ENCODE peak calls at places on chromosomes 6 and 20, in seven cellular contexts. D is dorsolateral prefrontal cortex, N is BJ, R is transverse colon, C is H1, M is nephron progenitor cell, E is CD14-positive monocyte. H is an unnamed sample.

GRCh38 chr6:31125586-31126363 is 5.5 kb upstream of the CDSN start:
- DNase-seq in D (no peak), N (no peak), R (no peak), C (no peak), M (no peak), E (no peak), H (no peak)

GRCh38 chr20:51565741-51566140 is 23.2 kb upstream of the NFATC2 start:
- DNase-seq in D (no peak), N (no peak), R (no peak), C (no peak), M (no peak), E (no peak), H (no peak)

GRCh38 chr6:149331043-149331807 is 13.7 kb downstream of the TAB2 start:
- DNase-seq in D (no peak), N (no peak), R (no peak), C (no peak), M (no peak), E (no peak), H (no peak)

GRCh38 chr6:159758031-159759001 is 3.5 kb upstream of the ACAT2 start:
- DNase-seq in D (no peak), N (no peak), R (no peak), C (no peak), M (no peak), E (no peak), H (no peak)

GRCh38 chr20:50034567-50035170 is 51.9 kb downstream of the SNAI1 start:
- DNase-seq in D (no peak), N (no peak), R (no peak), C (no peak), M (no peak), E (no peak), H (no peak)

GRCh38 chr20:25389858-25390537 is 637 bp downstream of the ABHD12 start:
- DNase-seq in D (peak; percentile 67), N (no peak), R (peak; percentile 50), C (no peak), M (peak; percentile 72), E (no peak), H (peak; percentile 52)

GRCh38 chr20:32203556-32204484 is 3.7 kb downstream of the PLAGL2 start:
- DNase-seq in D (no peak), N (no peak), R (peak; percentile 43), C (no peak), M (no peak), E (no peak), H (no peak)

GRCh38 chr6:83615025-83615999 is 93.6 kb downstream of the SNAP91 start:
- DNase-seq in D (no peak), N (no peak), R (no peak), C (no peak), M (no peak), E (no peak), H (no peak)

GRCh38 chr20:49706548-49707517 is 6.8 kb downstream of the B4GALT5 start:
- DNase-seq in D (no peak), N (no peak), R (peak; percentile 48), C (no peak), M (peak; percentile 18), E (no peak), H (no peak)

GRCh38 chr6:120779441-120779840 is 554.8 kb downstream of the TBC1D32 start:
- DNase-seq in D (no peak), N (no peak), R (no peak), C (no peak), M (no peak), E (no peak), H (no peak)

GRCh38 chr6:35935469-35935868 is 14.6 kb upstream of the SRPK1 start:
- DNase-seq in D (no peak), N (no peak), R (no peak), C (no peak), M (no peak), E (no peak), H (no peak)

GRCh38 chr20:49612127-49612738 is 44.3 kb upstream of the PTGIS start:
- DNase-seq in D (peak; percentile 88), N (no peak), R (peak; percentile 32), C (no peak), M (no peak), E (no peak), H (no peak)

GRCh38 chr20:50721881-50722281 is 9.5 kb upstream of the PARD6B start:
- DNase-seq in D (peak; percentile 24), N (no peak), R (no peak), C (no peak), M (no peak), E (no peak), H (no peak)

DNA sequence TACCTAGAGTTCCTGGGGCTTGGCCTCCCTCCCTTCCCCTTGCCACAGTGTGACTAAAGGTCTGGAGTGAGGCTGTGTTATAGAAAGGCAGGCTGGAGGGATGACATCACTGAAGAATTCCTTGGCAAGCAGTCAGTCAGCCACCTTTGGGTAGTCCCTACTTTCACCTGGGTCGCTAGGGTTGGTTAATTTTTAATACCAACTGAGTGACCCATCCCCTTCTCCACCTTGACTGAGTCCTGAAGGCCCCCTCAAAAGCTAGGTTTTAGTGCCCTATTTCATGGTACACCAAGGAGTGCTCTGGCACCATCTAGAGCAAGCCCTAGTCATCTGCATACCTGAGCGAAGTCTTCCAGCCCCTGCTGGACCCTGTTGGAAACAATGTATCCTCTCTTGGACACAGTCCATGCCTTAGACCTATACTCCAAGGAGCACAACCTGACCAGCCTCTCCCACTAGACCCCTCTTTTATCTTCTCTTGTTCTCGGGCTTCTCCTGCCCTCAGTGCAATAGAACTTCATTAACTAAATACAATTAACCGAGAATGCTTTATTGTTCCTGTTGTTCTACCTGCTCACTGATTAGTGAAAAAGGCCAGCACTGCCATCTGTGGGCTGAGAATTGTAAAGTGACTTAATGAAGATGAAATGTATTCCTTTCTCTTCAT is 44.6 kb downstream of the RIN2 start:
- DNase-seq in D (no peak), N (no peak), R (no peak), C (no peak), M (no peak), E (no peak), H (no peak)
- TF ChIP-seq CTCF in D (no peak), N (peak; percentile 21), R (peak; percentile 36), C (peak; percentile 61), M (no peak), E (peak; percentile 25), H (peak; percentile 14)

GRCh38 chr20:13900506-13900905 is 89.9 kb downstream of the SEL1L2 start:
- DNase-seq in D (no peak), N (no peak), R (no peak), C (no peak), M (no peak), E (no peak), H (no peak)

GRCh38 chr20:13898012-13898612 is 92.3 kb downstream of the SEL1L2 start:
- DNase-seq in D (no peak), N (no peak), R (no peak), C (no peak), M (no peak), E (no peak), H (no peak)
- TF ChIP-seq CTCF in D (peak; percentile 11), N (peak; percentile 29), R (no peak), C (peak; percentile 24), M (no peak), E (no peak), H (peak; percentile 54)

GRCh38 chr6:140107216-140107615 is 732.8 kb upstream of the CITED2 start:
- DNase-seq in D (no peak), N (no peak), R (no peak), C (no peak), M (no peak), E (no peak), H (no peak)

GRCh38 chr6:140101367-140101766 is 726.9 kb upstream of the CITED2 start:
- DNase-seq in D (no peak), N (no peak), R (no peak), C (no peak), M (no peak), E (no peak), H (no peak)

GRCh38 chr6:140101818-140102217 is 727.4 kb upstream of the CITED2 start:
- DNase-seq in D (no peak), N (no peak), R (no peak), C (no peak), M (no peak), E (no peak), H (no peak)

GRCh38 chr6:140105857-140106256 is 731.4 kb upstream of the CITED2 start:
- DNase-seq in D (no peak), N (no peak), R (no peak), C (peak; percentile 10), M (peak; percentile 16), E (no peak), H (no peak)
- TF ChIP-seq CTCF in D (no peak), N (peak; percentile 3), R (peak; percentile 23), C (peak; percentile 44), M (peak; percentile 52), E (peak; percentile 34), H (peak; percentile 54)

DNA sequence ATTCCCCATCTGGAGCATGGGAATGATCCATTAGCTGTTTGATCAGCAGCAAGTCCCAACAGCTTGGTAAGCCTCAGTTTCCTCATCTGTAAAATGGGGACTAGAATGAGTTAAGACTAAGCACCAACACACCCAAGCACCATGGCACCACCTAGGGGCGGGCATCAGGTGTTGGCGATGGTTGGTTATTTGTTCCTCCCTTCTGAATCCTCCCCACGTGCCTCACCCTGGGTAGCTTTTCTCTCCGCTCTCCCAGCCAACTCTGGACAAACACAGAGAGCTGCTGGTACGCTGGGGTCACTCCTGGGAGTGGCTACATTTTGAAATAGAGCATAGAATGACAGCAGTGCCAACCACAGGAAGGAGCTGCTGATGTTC is 13.3 kb upstream of the ITPR3 start:
- DNase-seq in D (no peak), N (no peak), R (peak; percentile 68), C (no peak), M (no peak), E (no peak), H (no peak)
- TF ChIP-seq CTCF in D (no peak), N (peak; percentile 9), R (peak; percentile 40), C (peak; percentile 63), M (no peak), E (no peak), H (peak; percentile 8)

DNA sequence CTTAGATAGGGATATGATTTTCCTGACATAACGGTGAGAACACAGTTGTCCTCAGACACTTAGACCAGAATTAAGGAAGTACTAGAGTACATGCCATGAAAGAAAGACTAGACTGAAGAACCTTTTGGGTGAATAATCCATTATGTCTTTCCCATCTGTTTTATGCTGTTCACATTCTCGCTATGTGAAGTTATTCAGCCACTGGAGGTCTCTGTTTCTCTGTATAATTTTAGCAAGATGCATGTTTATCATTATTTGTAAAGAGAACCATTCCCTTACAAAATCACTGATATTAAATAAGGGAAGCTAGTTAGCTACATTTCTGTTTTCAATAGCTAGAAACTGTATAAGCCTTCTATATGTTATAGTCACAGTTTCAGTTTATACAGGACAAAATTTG is 391.9 kb downstream of the CD109 start:
- DNase-seq in D (no peak), N (no peak), R (no peak), C (no peak), M (no peak), E (no peak), H (no peak)
- TF ChIP-seq CTCF in D (no peak), N (peak; percentile 25), R (no peak), C (no peak), M (no peak), E (no peak), H (no peak)